ENCODE peak calls at places on chromosomes 1 and 21, in seven cellular contexts. One of them, this sample, is unnamed.

GRCh38 chr21:33149166-33149565 is 79.2 kb downstream of the OLIG1 start:
- DNase-seq in fibroblast of the aortic adventitia: no peak
- DNase-seq in heart left ventricle: no peak
- DNase-seq in A549: no peak
- DNase-seq in mucosa of descending colon: no peak
- DNase-seq in kidney: no peak
- DNase-seq in HCT116: no peak
- DNase-seq in this sample: no peak

GRCh38 chr21:24375201-24375600 is 1232.1 kb downstream of the MRPL39 start:
- DNase-seq in fibroblast of the aortic adventitia: no peak
- DNase-seq in heart left ventricle: no peak
- DNase-seq in A549: no peak
- DNase-seq in mucosa of descending colon: peak; percentile 7
- DNase-seq in kidney: no peak
- DNase-seq in HCT116: no peak
- DNase-seq in this sample: no peak

GRCh38 chr1:194431121-194431520 is 1244.7 kb upstream of the B3GALT2 start:
- DNase-seq in fibroblast of the aortic adventitia: no peak
- DNase-seq in heart left ventricle: no peak
- DNase-seq in A549: no peak
- DNase-seq in mucosa of descending colon: no peak
- DNase-seq in kidney: no peak
- DNase-seq in HCT116: no peak
- DNase-seq in this sample: no peak

GRCh38 chr1:11708554-11709350 is 17.2 kb downstream of the DRAXIN start:
- DNase-seq in fibroblast of the aortic adventitia: no peak
- DNase-seq in heart left ventricle: no peak
- DNase-seq in A549: no peak
- DNase-seq in mucosa of descending colon: no peak
- DNase-seq in kidney: no peak
- DNase-seq in HCT116: no peak
- DNase-seq in this sample: no peak

GRCh38 chr21:34736116-34736870 is 67.5 kb downstream of the CLIC6 start:
- DNase-seq in fibroblast of the aortic adventitia: peak; percentile 14
- DNase-seq in heart left ventricle: no peak
- DNase-seq in A549: no peak
- DNase-seq in mucosa of descending colon: no peak
- DNase-seq in kidney: no peak
- DNase-seq in HCT116: no peak
- DNase-seq in this sample: peak; percentile 67

GRCh38 chr1:169538998-169539871 is 47.0 kb downstream of the F5 start:
- DNase-seq in fibroblast of the aortic adventitia: peak; percentile 81
- DNase-seq in heart left ventricle: no peak
- DNase-seq in A549: no peak
- DNase-seq in mucosa of descending colon: no peak
- DNase-seq in kidney: no peak
- DNase-seq in HCT116: peak; percentile 18
- DNase-seq in this sample: no peak

GRCh38 chr1:210332719-210333398 is 4.2 kb downstream of the HHAT start:
- DNase-seq in fibroblast of the aortic adventitia: no peak
- DNase-seq in heart left ventricle: no peak
- DNase-seq in A549: no peak
- DNase-seq in mucosa of descending colon: peak; percentile 42
- DNase-seq in kidney: no peak
- DNase-seq in HCT116: no peak
- DNase-seq in this sample: no peak

GRCh38 chr1:243842978-243843490 is 7.0 kb downstream of the AKT3 start:
- DNase-seq in fibroblast of the aortic adventitia: peak; percentile 73
- DNase-seq in heart left ventricle: no peak
- DNase-seq in A549: peak; percentile 30
- DNase-seq in mucosa of descending colon: no peak
- DNase-seq in kidney: no peak
- DNase-seq in HCT116: no peak
- DNase-seq in this sample: no peak

GRCh38 chr1:110672753-110673108 is 2.0 kb downstream of the KCNA3 start:
- DNase-seq in fibroblast of the aortic adventitia: no peak
- DNase-seq in heart left ventricle: no peak
- DNase-seq in A549: no peak
- DNase-seq in mucosa of descending colon: peak; percentile 13
- DNase-seq in kidney: no peak
- DNase-seq in HCT116: no peak
- DNase-seq in this sample: no peak

GRCh38 chr1:194474701-194475100 is 1288.3 kb upstream of the B3GALT2 start:
- DNase-seq in fibroblast of the aortic adventitia: no peak
- DNase-seq in heart left ventricle: no peak
- DNase-seq in A549: no peak
- DNase-seq in mucosa of descending colon: no peak
- DNase-seq in kidney: no peak
- DNase-seq in HCT116: no peak
- DNase-seq in this sample: no peak

GRCh38 chr1:156944268-156944667 is 23.8 kb downstream of the LRRC71 start:
- DNase-seq in fibroblast of the aortic adventitia: no peak
- DNase-seq in heart left ventricle: no peak
- DNase-seq in A549: no peak
- DNase-seq in mucosa of descending colon: no peak
- DNase-seq in kidney: no peak
- DNase-seq in HCT116: no peak
- DNase-seq in this sample: no peak

GRCh38 chr1:147504801-147505303 is 36.4 kb upstream of the BCL9 start:
- DNase-seq in fibroblast of the aortic adventitia: peak; percentile 33
- DNase-seq in heart left ventricle: no peak
- DNase-seq in A549: no peak
- DNase-seq in mucosa of descending colon: no peak
- DNase-seq in kidney: no peak
- DNase-seq in HCT116: no peak
- DNase-seq in this sample: no peak

GRCh38 chr1:16145988-16146887 is 9.6 kb downstream of the EPHA2 start:
- DNase-seq in fibroblast of the aortic adventitia: peak; percentile 82
- DNase-seq in heart left ventricle: peak; percentile 88
- DNase-seq in A549: peak; percentile 82
- DNase-seq in mucosa of descending colon: peak; percentile 45
- DNase-seq in kidney: peak; percentile 96
- DNase-seq in HCT116: no peak
- DNase-seq in this sample: no peak

GRCh38 chr21:18384771-18385170 is 18.8 kb downstream of the TMPRSS15 start:
- DNase-seq in fibroblast of the aortic adventitia: peak; percentile 2
- DNase-seq in heart left ventricle: no peak
- DNase-seq in A549: no peak
- DNase-seq in mucosa of descending colon: no peak
- DNase-seq in kidney: no peak
- DNase-seq in HCT116: no peak
- DNase-seq in this sample: peak; percentile 3

GRCh38 chr1:152986578-152986977 is 2.7 kb downstream of the SPRR1A start:
- DNase-seq in fibroblast of the aortic adventitia: no peak
- DNase-seq in heart left ventricle: no peak
- DNase-seq in A549: no peak
- DNase-seq in mucosa of descending colon: no peak
- DNase-seq in kidney: no peak
- DNase-seq in HCT116: no peak
- DNase-seq in this sample: no peak

GRCh38 chr1:219041819-219042218 is 131.9 kb upstream of the LYPLAL1 start:
- DNase-seq in fibroblast of the aortic adventitia: peak; percentile 98
- DNase-seq in heart left ventricle: no peak
- DNase-seq in A549: no peak
- DNase-seq in mucosa of descending colon: no peak
- DNase-seq in kidney: no peak
- DNase-seq in HCT116: no peak
- DNase-seq in this sample: no peak

GRCh38 chr1:153963850-153964331 is 554 bp upstream of the SLC39A1 start:
- DNase-seq in fibroblast of the aortic adventitia: peak; percentile 25
- DNase-seq in heart left ventricle: no peak
- DNase-seq in A549: peak; percentile 59
- DNase-seq in mucosa of descending colon: peak; percentile 69
- DNase-seq in kidney: peak; percentile 85
- DNase-seq in HCT116: peak; percentile 56
- DNase-seq in this sample: no peak

GRCh38 chr21:45303111-45303615 is 15.5 kb upstream of the POFUT2 start:
- DNase-seq in fibroblast of the aortic adventitia: no peak
- DNase-seq in heart left ventricle: peak; percentile 61
- DNase-seq in A549: no peak
- DNase-seq in mucosa of descending colon: no peak
- DNase-seq in kidney: peak; percentile 71
- DNase-seq in HCT116: no peak
- DNase-seq in this sample: no peak

GRCh38 chr1:203057831-203058673 is 27.8 kb downstream of the MYOG start:
- DNase-seq in fibroblast of the aortic adventitia: no peak
- DNase-seq in heart left ventricle: no peak
- DNase-seq in A549: no peak
- DNase-seq in mucosa of descending colon: no peak
- DNase-seq in kidney: no peak
- DNase-seq in HCT116: no peak
- DNase-seq in this sample: no peak

GRCh38 chr1:72207059-72207458 is 75.3 kb downstream of the NEGR1 start:
- DNase-seq in fibroblast of the aortic adventitia: no peak
- DNase-seq in heart left ventricle: no peak
- DNase-seq in A549: no peak
- DNase-seq in mucosa of descending colon: no peak
- DNase-seq in kidney: no peak
- DNase-seq in HCT116: no peak
- DNase-seq in this sample: no peak

GRCh38 chr1:183101081-183101480 is 77.9 kb downstream of the LAMC1 start:
- DNase-seq in fibroblast of the aortic adventitia: no peak
- DNase-seq in heart left ventricle: no peak
- DNase-seq in A549: no peak
- DNase-seq in mucosa of descending colon: no peak
- DNase-seq in kidney: no peak
- DNase-seq in HCT116: no peak
- DNase-seq in this sample: no peak

GRCh38 chr1:112579801-112580510 is 39.0 kb downstream of the ST7L start:
- DNase-seq in fibroblast of the aortic adventitia: peak; percentile 48
- DNase-seq in heart left ventricle: no peak
- DNase-seq in A549: no peak
- DNase-seq in mucosa of descending colon: no peak
- DNase-seq in kidney: no peak
- DNase-seq in HCT116: no peak
- DNase-seq in this sample: no peak

GRCh38 chr21:31198575-31198974 is 145.5 kb downstream of the TIAM1 start:
- DNase-seq in fibroblast of the aortic adventitia: peak; percentile 82
- DNase-seq in heart left ventricle: no peak
- DNase-seq in A549: peak; percentile 13
- DNase-seq in mucosa of descending colon: peak; percentile 48
- DNase-seq in kidney: no peak
- DNase-seq in HCT116: peak; percentile 48
- DNase-seq in this sample: peak; percentile 33

DNA sequence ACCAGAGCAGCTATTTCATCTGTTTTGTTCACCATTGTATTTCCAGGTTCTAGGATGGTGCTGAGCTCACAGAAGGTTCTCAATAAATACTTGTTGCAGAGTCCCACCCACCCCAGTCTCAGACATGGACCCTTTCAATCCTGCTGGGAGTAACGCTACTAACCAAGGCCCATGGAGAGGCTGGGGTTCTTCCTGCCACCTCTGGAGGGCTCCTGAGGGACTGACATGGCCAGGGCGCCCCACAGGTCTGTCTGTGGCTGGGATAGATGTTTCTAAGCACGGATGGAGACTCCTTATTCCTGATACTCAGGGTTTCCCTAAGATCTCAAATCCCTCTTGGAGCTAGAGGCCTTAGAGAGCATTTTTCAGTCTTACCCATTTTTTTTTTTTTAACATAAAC is 87.4 kb downstream of the EPHB2 start:
- DNase-seq in fibroblast of the aortic adventitia: no peak
- DNase-seq in heart left ventricle: no peak
- DNase-seq in A549: no peak
- DNase-seq in mucosa of descending colon: no peak
- DNase-seq in kidney: no peak
- DNase-seq in HCT116: no peak
- DNase-seq in this sample: no peak
- TF ChIP-seq CTCF in fibroblast of the aortic adventitia: no peak
- TF ChIP-seq CTCF in heart left ventricle: no peak
- TF ChIP-seq CTCF in A549: no peak
- TF ChIP-seq CTCF in mucosa of descending colon: no peak
- TF ChIP-seq CTCF in kidney: no peak
- TF ChIP-seq CTCF in HCT116: no peak
- TF ChIP-seq CTCF in this sample: no peak

GRCh38 chr1:109499661-109500536 is 6.0 kb downstream of the CYB561D1 start:
- DNase-seq in fibroblast of the aortic adventitia: peak; percentile 62
- DNase-seq in heart left ventricle: no peak
- DNase-seq in A549: no peak
- DNase-seq in mucosa of descending colon: peak; percentile 82
- DNase-seq in kidney: no peak
- DNase-seq in HCT116: no peak
- DNase-seq in this sample: peak; percentile 90
- TF ChIP-seq CTCF in fibroblast of the aortic adventitia: peak; percentile 54
- TF ChIP-seq CTCF in heart left ventricle: no peak
- TF ChIP-seq CTCF in A549: peak; percentile 27
- TF ChIP-seq CTCF in mucosa of descending colon: peak; percentile 13
- TF ChIP-seq CTCF in kidney: peak; percentile 32
- TF ChIP-seq CTCF in HCT116: peak; percentile 66
- TF ChIP-seq CTCF in this sample: peak; percentile 54

DNA sequence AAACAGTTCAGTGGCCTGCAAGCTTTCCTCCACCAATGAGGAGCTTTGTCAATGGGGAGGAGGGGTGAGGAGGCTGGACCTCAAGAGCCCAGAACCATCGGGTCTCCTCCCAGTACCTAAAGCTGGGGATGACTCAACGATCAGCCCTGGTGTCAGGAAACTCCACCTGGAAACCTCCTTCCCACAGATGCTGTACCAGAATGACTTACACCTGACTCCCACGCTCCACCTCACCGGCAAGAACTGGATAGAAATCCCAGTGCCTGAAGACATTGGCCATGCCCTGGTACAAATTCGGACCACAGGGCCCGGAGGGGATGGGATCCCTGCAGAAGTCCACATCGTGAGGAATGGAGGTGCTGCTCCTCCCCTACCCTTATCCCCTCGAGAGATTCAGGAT is 11.4 kb downstream of the TMEM81 start:
- DNase-seq in fibroblast of the aortic adventitia: no peak
- DNase-seq in heart left ventricle: no peak
- DNase-seq in A549: no peak
- DNase-seq in mucosa of descending colon: no peak
- DNase-seq in kidney: no peak
- DNase-seq in HCT116: no peak
- DNase-seq in this sample: no peak
- TF ChIP-seq CTCF in fibroblast of the aortic adventitia: no peak
- TF ChIP-seq CTCF in heart left ventricle: no peak
- TF ChIP-seq CTCF in A549: no peak
- TF ChIP-seq CTCF in mucosa of descending colon: no peak
- TF ChIP-seq CTCF in kidney: no peak
- TF ChIP-seq CTCF in HCT116: no peak
- TF ChIP-seq CTCF in this sample: no peak

DNA sequence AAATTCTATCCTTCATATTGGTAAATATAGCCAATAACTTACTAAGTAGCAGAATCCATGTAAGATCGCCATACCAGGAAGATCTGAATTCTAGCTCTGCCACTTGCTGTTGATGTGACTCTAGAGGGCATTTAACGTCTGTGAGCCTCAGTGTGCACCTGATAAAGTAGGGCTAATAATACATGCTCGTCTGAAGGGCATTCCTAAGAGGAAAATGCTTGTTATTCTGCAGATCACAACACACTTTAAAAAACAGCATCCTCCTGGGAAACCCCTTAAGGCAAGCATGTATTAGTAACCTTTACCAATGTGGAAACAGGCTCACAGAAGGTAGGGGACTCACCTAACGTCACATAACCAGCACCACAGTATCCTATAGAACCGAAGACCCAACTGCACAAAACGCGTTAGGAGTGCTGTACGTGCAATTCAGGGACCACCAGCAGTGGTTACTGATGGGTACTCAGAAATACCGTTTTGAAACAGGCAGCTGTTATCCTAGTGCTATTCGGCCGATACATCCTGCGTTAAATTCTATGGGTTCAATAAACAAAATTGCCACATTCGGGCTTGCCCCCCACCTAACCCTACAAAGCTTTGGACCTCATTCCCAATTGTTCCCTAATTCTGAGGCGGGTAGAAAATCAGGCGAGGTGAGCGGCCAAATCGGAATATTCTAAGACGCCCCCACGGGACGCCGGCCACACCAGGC is 758 bp downstream of the DEPDC1 start:
- DNase-seq in fibroblast of the aortic adventitia: no peak
- DNase-seq in heart left ventricle: no peak
- DNase-seq in A549: peak; percentile 7
- DNase-seq in mucosa of descending colon: no peak
- DNase-seq in kidney: no peak
- DNase-seq in HCT116: peak; percentile 22
- DNase-seq in this sample: no peak
- TF ChIP-seq CTCF in fibroblast of the aortic adventitia: no peak
- TF ChIP-seq CTCF in heart left ventricle: no peak
- TF ChIP-seq CTCF in A549: no peak
- TF ChIP-seq CTCF in mucosa of descending colon: no peak
- TF ChIP-seq CTCF in kidney: no peak
- TF ChIP-seq CTCF in HCT116: no peak
- TF ChIP-seq CTCF in this sample: no peak